ENCODE peak calls at places on chromosomes 5 and 9, in seven cellular contexts. W, C, R, Y, P, X and A are unnamed samples.

GRCh38 chr9:98323051-98323830 is 67.8 kb upstream of the TBC1D2 start:
- DNase-seq in W (no peak), C (no peak), R (no peak), Y (no peak), P (no peak), X (peak; percentile 6), A (no peak)

GRCh38 chr9:94746541-94747505 is 20.3 kb downstream of the AOPEP start:
- DNase-seq in W (no peak), C (no peak), R (no peak), Y (no peak), P (no peak), X (no peak), A (no peak)

GRCh38 chr5:98977723-98978122 is 48.9 kb upstream of the CHD1 start:
- DNase-seq in W (no peak), C (no peak), R (no peak), Y (peak; percentile 63), P (no peak), X (no peak), A (no peak)

GRCh38 chr9:101711330-101711941 is 27.0 kb downstream of the GRIN3A start:
- DNase-seq in W (no peak), C (no peak), R (peak; percentile 61), Y (no peak), P (no peak), X (peak; percentile 67), A (no peak)

GRCh38 chr5:143930561-143930960 is 118.6 kb downstream of the HMHB1 start:
- DNase-seq in W (no peak), C (no peak), R (no peak), Y (no peak), P (no peak), X (no peak), A (no peak)

GRCh38 chr5:80026841-80027240 is 8.3 kb upstream of the THBS4 start:
- DNase-seq in W (no peak), C (no peak), R (no peak), Y (peak; percentile 32), P (no peak), X (no peak), A (no peak)

GRCh38 chr9:89593776-89594427 is 10.9 kb upstream of the GADD45G start:
- DNase-seq in W (no peak), C (no peak), R (peak; percentile 48), Y (no peak), P (no peak), X (peak; percentile 78), A (no peak)

GRCh38 chr9:87834357-87834756 is 48.3 kb upstream of the SPATA31E1 start:
- DNase-seq in W (no peak), C (no peak), R (peak; percentile 24), Y (no peak), P (peak; percentile 29), X (peak; percentile 45), A (no peak)

GRCh38 chr5:44446399-44446798 is 57.2 kb upstream of the FGF10 start:
- DNase-seq in W (no peak), C (no peak), R (no peak), Y (no peak), P (no peak), X (no peak), A (no peak)

GRCh38 chr9:36074870-36075532 is 38.3 kb downstream of the RECK start:
- DNase-seq in W (no peak), C (peak; percentile 44), R (peak; percentile 67), Y (peak; percentile 77), P (no peak), X (peak; percentile 65), A (no peak)

GRCh38 chr5:151382576-151382975 is 35.2 kb upstream of the SLC36A2 start:
- DNase-seq in W (no peak), C (no peak), R (no peak), Y (no peak), P (no peak), X (no peak), A (no peak)

DNA sequence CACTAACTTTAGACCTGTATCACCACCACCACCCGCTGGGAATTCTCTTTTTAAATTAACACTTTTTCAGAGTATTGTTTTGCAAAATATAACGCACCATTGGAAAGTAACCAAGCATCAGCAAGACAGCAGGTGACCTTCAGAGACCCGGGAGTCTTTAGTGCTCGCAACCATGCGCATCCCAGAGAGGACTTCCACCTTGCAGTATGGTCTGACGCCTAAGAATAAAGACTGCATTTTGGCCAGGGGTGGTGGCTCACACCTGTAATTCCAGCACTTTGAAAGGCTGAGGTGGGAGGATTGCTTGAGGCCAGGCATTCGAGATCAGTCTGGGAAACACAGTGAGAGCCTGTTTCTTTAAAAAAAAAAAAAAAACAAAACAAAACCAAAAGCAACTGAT is 113.8 kb downstream of the MED27 start:
- DNase-seq in W (no peak), C (no peak), R (no peak), Y (no peak), P (no peak), X (no peak), A (no peak)
- H3K36me3 ChIP-seq in W (no peaks in the 10 kb centered on the region), C (no peaks in the 10 kb centered on the region), R (no peaks in the 10 kb centered on the region), Y (no peaks in the 10 kb centered on the region), P (no peaks in the 10 kb centered on the region), X (no peaks in the 10 kb centered on the region), A (no peaks in the 10 kb centered on the region)

GRCh38 chr9:114031948-114032688 is 46.0 kb downstream of the AMBP start:
- DNase-seq in W (no peak), C (no peak), R (no peak), Y (peak; percentile 3), P (no peak), X (no peak), A (no peak)
- H3K36me3 ChIP-seq in W (no peaks in the 10 kb centered on the region), C (no peaks in the 10 kb centered on the region), R (peaks cover 14% of the 10 kb centered on the region), Y (no peaks in the 10 kb centered on the region), P (no peaks in the 10 kb centered on the region), X (no peaks in the 10 kb centered on the region), A (peaks cover 7% of the 10 kb centered on the region)

DNA sequence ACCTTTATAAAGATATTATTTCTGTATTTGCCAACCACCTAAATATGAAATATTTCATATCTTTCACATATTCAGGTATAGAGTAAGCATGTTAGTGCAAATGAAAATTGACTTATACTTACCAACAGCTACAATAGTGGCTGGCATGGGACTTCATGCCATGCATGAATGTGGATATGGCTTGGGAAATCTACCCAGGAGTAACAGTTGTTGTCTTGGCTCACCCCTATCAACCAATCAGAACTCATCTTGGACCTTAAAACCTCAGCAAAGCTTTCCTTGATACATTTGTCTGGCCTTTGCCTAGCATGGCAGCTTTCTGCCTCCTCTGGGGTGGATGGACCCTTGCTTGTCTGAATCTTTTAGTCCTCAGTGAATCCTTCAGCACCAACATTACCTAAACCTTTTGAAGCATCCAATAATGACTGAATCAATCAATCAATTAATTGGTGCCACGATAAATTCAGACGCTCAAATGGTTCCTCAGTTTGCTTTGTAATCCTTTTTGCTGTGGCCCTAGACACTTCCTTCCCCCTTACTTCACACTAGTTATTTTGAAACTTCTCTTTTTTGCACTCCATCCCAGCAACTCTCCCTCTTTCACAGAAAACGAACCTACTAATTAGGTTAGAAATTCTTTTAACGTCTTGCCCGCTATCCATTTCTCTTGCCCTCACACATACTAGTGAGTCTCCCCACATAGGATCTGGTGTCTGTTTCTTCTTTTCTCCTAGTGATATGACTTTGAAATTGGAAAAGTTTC is 132.3 kb upstream of the ZNF608 start:
- DNase-seq in W (no peak), C (no peak), R (no peak), Y (no peak), P (no peak), X (no peak), A (no peak)
- H3K36me3 ChIP-seq in W (no peaks in the 10 kb centered on the region), C (no peaks in the 10 kb centered on the region), R (no peaks in the 10 kb centered on the region), Y (no peaks in the 10 kb centered on the region), P (no peaks in the 10 kb centered on the region), X (no peaks in the 10 kb centered on the region), A (no peaks in the 10 kb centered on the region)

GRCh38 chr5:126455264-126455663 is 32.1 kb downstream of the GRAMD2B start:
- DNase-seq in W (no peak), C (no peak), R (no peak), Y (no peak), P (no peak), X (no peak), A (no peak)
- H3K36me3 ChIP-seq in W (no peaks in the 10 kb centered on the region), C (no peaks in the 10 kb centered on the region), R (no peaks in the 10 kb centered on the region), Y (no peaks in the 10 kb centered on the region), P (no peaks in the 10 kb centered on the region), X (no peaks in the 10 kb centered on the region), A (no peaks in the 10 kb centered on the region)

GRCh38 chr5:57871496-57871895 is 388.9 kb upstream of the ACTBL2 start:
- DNase-seq in W (no peak), C (no peak), R (no peak), Y (no peak), P (no peak), X (no peak), A (no peak)
- H3K36me3 ChIP-seq in W (no peaks in the 10 kb centered on the region), C (no peaks in the 10 kb centered on the region), R (no peaks in the 10 kb centered on the region), Y (no peaks in the 10 kb centered on the region), P (no peaks in the 10 kb centered on the region), X (no peaks in the 10 kb centered on the region), A (no peaks in the 10 kb centered on the region)

DNA sequence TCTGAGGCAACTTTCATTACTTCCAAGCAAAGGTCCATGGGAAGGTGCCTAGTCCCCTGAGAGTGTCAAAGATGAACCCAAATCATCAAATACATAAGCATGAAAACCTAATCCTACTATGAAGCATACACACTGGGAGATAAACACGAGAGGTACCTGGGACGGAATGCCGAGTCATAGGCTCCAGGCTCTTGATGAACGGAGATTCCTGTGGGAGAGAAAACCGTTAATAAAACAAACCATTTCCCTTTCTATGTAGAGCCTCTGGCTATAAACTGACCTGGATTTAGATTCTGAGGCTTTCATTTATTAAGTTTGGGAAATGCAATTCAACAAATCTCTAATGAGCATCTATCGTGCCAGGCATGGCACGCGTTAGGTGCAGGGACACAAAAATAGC is 206.3 kb upstream of the IL12B start:
- DNase-seq in W (no peak), C (no peak), R (no peak), Y (no peak), P (no peak), X (no peak), A (no peak)
- H3K36me3 ChIP-seq in W (no peaks in the 10 kb centered on the region), C (no peaks in the 10 kb centered on the region), R (no peaks in the 10 kb centered on the region), Y (no peaks in the 10 kb centered on the region), P (no peaks in the 10 kb centered on the region), X (no peaks in the 10 kb centered on the region), A (no peaks in the 10 kb centered on the region)